ENCODE peak calls at places on chromosomes 4 and X, in seven cellular contexts. One of them, this sample, is unnamed.
A peak's percentile ranks its signal among the peaks of the same experiment; 100 is the strongest.

GRCh38 chr4:124329134-124329533 is 383.4 kb downstream of the ANKRD50 start:
- DNase-seq in psoas muscle: no peak
- DNase-seq in GM06990: no peak
- DNase-seq in mammary epithelial cell: no peak
- DNase-seq in heart left ventricle: no peak
- DNase-seq in A673: no peak
- DNase-seq in progenitor cell of endocrine pancreas: no peak
- DNase-seq in this sample: no peak

GRCh38 chr4:20618729-20619128 is 81.5 kb upstream of the PACRGL start:
- DNase-seq in psoas muscle: no peak
- DNase-seq in heart left ventricle: no peak
- DNase-seq in A673: no peak
- DNase-seq in progenitor cell of endocrine pancreas: no peak
- DNase-seq in mammary epithelial cell: no peak
- DNase-seq in GM06990: no peak
- DNase-seq in this sample: no peak

GRCh38 chr4:83889802-83890201 is 353.9 kb downstream of the GPAT3 start:
- DNase-seq in GM06990: no peak
- DNase-seq in psoas muscle: no peak
- DNase-seq in A673: no peak
- DNase-seq in mammary epithelial cell: peak; percentile 70
- DNase-seq in progenitor cell of endocrine pancreas: no peak
- DNase-seq in heart left ventricle: no peak
- DNase-seq in this sample: no peak

GRCh38 chr4:153275380-153276276 is 68.9 kb upstream of the MND1 start:
- DNase-seq in psoas muscle: no peak
- DNase-seq in A673: no peak
- DNase-seq in mammary epithelial cell: no peak
- DNase-seq in heart left ventricle: no peak
- DNase-seq in progenitor cell of endocrine pancreas: no peak
- DNase-seq in GM06990: no peak
- DNase-seq in this sample: no peak

GRCh38 chr4:95998311-95998710 is 158.4 kb downstream of the PDHA2 start:
- DNase-seq in psoas muscle: no peak
- DNase-seq in mammary epithelial cell: peak; percentile 47
- DNase-seq in A673: no peak
- DNase-seq in heart left ventricle: no peak
- DNase-seq in progenitor cell of endocrine pancreas: no peak
- DNase-seq in GM06990: no peak
- DNase-seq in this sample: no peak

GRCh38 chr4:90546114-90546513 is 418.9 kb downstream of the CCSER1 start:
- DNase-seq in psoas muscle: no peak
- DNase-seq in heart left ventricle: no peak
- DNase-seq in progenitor cell of endocrine pancreas: no peak
- DNase-seq in GM06990: no peak
- DNase-seq in mammary epithelial cell: peak; percentile 89
- DNase-seq in A673: no peak
- DNase-seq in this sample: no peak

GRCh38 chr4:54566608-54567007 is 91.1 kb upstream of the KIT start:
- DNase-seq in psoas muscle: no peak
- DNase-seq in progenitor cell of endocrine pancreas: no peak
- DNase-seq in GM06990: no peak
- DNase-seq in mammary epithelial cell: no peak
- DNase-seq in A673: no peak
- DNase-seq in heart left ventricle: no peak
- DNase-seq in this sample: peak; percentile 16

GRCh38 chrX:145041486-145041885 is 205.8 kb upstream of the SPANXN1 start:
- DNase-seq in heart left ventricle: no peak
- DNase-seq in GM06990: no peak
- DNase-seq in A673: no peak
- DNase-seq in mammary epithelial cell: no peak
- DNase-seq in psoas muscle: no peak
- DNase-seq in progenitor cell of endocrine pancreas: no peak
- DNase-seq in this sample: no peak

GRCh38 chr4:151099976-151100417 is 569 bp downstream of the RPS3A start:
- DNase-seq in heart left ventricle: no peak
- DNase-seq in GM06990: no peak
- DNase-seq in progenitor cell of endocrine pancreas: no peak
- DNase-seq in A673: no peak
- DNase-seq in psoas muscle: no peak
- DNase-seq in mammary epithelial cell: peak; percentile 26
- DNase-seq in this sample: no peak

DNA sequence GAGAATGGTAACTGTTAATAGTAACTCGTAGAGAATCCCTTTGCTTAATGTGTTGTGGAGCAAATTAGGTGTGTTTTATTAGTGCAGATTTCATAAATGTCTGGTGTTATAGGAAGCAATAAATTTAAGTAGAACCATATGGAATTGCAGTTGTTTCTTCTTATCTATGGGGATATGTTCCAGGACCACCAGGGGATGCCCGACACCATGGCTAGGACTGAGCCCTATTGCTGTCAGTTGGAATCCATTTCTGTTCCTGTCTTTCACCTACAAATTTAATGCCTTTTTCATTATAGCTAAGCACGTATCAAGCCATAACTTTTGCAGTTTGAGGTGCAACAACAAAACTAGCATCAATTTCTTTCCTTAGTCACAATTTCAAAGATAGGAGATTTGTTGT is 72.5 kb downstream of the DDIT4L start:
- DNase-seq in GM06990: no peak
- DNase-seq in psoas muscle: no peak
- DNase-seq in heart left ventricle: no peak
- DNase-seq in progenitor cell of endocrine pancreas: no peak
- DNase-seq in A673: peak; percentile 46
- DNase-seq in mammary epithelial cell: no peak
- DNase-seq in this sample: no peak
- TF ChIP-seq CTCF in GM06990: no peak
- TF ChIP-seq CTCF in psoas muscle: peak; percentile 47
- TF ChIP-seq CTCF in heart left ventricle: no peak
- TF ChIP-seq CTCF in progenitor cell of endocrine pancreas: no peak
- TF ChIP-seq CTCF in A673: peak; percentile 52
- TF ChIP-seq CTCF in mammary epithelial cell: no peak
- TF ChIP-seq CTCF in this sample: no peak

DNA sequence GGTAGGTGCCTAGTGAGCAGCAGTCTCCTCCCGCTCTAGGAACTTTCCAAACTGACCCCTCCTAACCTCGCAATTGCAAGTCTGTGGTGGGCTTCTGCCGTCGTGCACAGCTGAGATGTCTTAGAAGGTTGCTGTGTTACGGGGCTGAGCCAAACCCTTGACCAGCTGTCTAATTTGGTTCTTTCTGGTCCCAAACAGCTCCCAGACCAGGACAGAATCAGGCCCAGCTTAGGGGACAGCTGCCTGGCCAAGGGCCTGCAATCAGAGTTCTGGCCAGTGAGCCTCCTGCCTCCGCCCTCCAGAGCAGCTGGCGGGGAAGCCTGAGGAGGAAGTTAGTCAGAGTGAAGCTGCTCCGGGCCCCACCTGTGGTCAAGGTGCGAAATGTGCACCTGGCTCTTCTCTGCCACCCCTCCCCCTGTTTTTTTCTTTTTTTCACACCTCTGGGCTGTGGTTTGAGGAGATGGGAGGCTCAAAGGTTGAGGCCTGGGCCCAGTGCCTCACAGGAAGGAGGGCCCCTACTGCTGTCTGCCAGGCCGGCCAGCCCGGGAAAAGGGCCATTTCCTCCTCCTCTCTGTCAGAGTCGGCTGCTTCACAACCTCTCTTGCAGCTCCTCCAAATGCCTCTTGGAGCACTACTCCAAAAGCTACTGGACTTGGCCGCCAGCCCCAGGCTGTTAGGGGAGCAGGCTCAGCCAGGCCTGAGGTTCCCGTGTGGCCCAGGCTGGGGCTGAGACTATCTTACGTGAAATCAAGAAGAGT is 4.2 kb upstream of the CXCR3 start:
- DNase-seq in progenitor cell of endocrine pancreas: no peak
- DNase-seq in psoas muscle: peak; percentile 89
- DNase-seq in heart left ventricle: peak; percentile 85
- DNase-seq in GM06990: peak; percentile 82
- DNase-seq in mammary epithelial cell: peak; percentile 65
- DNase-seq in A673: peak; percentile 5
- DNase-seq in this sample: peak; percentile 88
- TF ChIP-seq CTCF in progenitor cell of endocrine pancreas: no peak
- TF ChIP-seq CTCF in psoas muscle: peak; percentile 29
- TF ChIP-seq CTCF in heart left ventricle: no peak
- TF ChIP-seq CTCF in GM06990: peak; percentile 18
- TF ChIP-seq CTCF in mammary epithelial cell: no peak
- TF ChIP-seq CTCF in A673: no peak
- TF ChIP-seq CTCF in this sample: no peak

DNA sequence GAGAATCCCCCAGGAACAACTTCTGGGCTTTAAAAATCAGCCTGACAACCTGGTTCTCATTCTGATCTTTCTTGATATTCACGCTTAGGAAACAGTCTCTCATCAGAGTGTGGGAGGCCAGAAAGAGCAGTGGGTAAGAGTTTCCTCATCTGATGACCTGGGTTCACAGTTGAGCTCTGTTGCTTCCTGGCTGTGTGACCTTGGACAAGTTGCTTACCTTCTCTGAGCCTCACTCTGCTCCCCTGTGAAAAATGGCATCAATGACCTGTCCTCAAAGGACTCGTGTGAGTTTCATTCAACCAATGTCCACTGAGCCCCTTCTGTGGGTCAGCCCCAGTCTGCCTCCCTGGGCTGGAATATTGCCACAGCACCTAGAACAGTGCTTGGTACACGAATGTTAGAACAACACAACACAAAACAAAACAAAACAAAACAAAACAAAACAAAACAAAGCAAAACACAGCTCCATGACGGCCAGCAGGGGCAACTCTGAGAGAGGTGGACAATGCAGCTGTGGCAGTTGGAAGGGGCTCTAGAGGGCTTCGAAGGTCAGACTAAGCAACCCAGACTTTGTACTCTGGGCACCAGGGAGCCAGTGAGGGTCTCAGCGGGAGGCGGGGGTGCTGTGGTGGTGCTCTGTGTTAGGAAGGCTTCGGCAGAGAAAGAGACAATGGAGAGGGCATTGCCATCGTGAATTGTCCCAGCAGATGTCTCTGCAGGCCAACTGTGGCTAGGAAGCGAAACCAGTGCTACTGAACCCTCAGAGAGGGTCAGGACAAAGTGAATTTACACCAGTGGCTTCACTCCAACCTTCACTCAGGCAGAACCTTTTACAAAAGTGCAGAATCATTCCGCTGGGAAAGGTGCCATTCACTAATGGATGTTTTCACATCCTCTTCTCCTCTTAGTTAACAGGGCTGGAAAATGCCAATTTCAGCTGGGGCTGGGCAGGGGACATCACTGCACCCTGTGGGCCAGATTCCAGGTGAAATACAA is 14.3 kb upstream of the C4orf50 start:
- DNase-seq in mammary epithelial cell: no peak
- DNase-seq in A673: no peak
- DNase-seq in progenitor cell of endocrine pancreas: no peak
- DNase-seq in GM06990: no peak
- DNase-seq in heart left ventricle: no peak
- DNase-seq in psoas muscle: no peak
- DNase-seq in this sample: no peak
- TF ChIP-seq CTCF in mammary epithelial cell: no peak
- TF ChIP-seq CTCF in A673: no peak
- TF ChIP-seq CTCF in progenitor cell of endocrine pancreas: no peak
- TF ChIP-seq CTCF in GM06990: no peak
- TF ChIP-seq CTCF in heart left ventricle: no peak
- TF ChIP-seq CTCF in psoas muscle: no peak
- TF ChIP-seq CTCF in this sample: no peak

GRCh38 chr4:76947369-76947768 is 2.2 kb upstream of the SEPTIN11 start:
- DNase-seq in A673: no peak
- DNase-seq in psoas muscle: no peak
- DNase-seq in progenitor cell of endocrine pancreas: no peak
- DNase-seq in heart left ventricle: no peak
- DNase-seq in mammary epithelial cell: no peak
- DNase-seq in GM06990: no peak
- DNase-seq in this sample: no peak

GRCh38 chr4:76949293-76950051 is at the start of gene SEPTIN11:
- DNase-seq in mammary epithelial cell: peak; percentile 92
- DNase-seq in GM06990: peak; percentile 94
- DNase-seq in psoas muscle: peak; percentile 96
- DNase-seq in A673: peak; percentile 92
- DNase-seq in progenitor cell of endocrine pancreas: peak; percentile 91
- DNase-seq in heart left ventricle: peak; percentile 97
- DNase-seq in this sample: peak; percentile 91

GRCh38 chr4:76950846-76951321 is 1.3 kb downstream of the SEPTIN11 start:
- DNase-seq in mammary epithelial cell: peak; percentile 71
- DNase-seq in psoas muscle: no peak
- DNase-seq in A673: peak; percentile 55
- DNase-seq in progenitor cell of endocrine pancreas: no peak
- DNase-seq in heart left ventricle: peak; percentile 34
- DNase-seq in GM06990: peak; percentile 38
- DNase-seq in this sample: peak; percentile 34

GRCh38 chr4:76950052-76950845 is 697 bp downstream of the SEPTIN11 start:
- DNase-seq in psoas muscle: peak; percentile 70
- DNase-seq in progenitor cell of endocrine pancreas: peak; percentile 38
- DNase-seq in mammary epithelial cell: peak; percentile 57
- DNase-seq in GM06990: peak; percentile 67
- DNase-seq in heart left ventricle: peak; percentile 54
- DNase-seq in A673: peak; percentile 24
- DNase-seq in this sample: peak; percentile 74

DNA sequence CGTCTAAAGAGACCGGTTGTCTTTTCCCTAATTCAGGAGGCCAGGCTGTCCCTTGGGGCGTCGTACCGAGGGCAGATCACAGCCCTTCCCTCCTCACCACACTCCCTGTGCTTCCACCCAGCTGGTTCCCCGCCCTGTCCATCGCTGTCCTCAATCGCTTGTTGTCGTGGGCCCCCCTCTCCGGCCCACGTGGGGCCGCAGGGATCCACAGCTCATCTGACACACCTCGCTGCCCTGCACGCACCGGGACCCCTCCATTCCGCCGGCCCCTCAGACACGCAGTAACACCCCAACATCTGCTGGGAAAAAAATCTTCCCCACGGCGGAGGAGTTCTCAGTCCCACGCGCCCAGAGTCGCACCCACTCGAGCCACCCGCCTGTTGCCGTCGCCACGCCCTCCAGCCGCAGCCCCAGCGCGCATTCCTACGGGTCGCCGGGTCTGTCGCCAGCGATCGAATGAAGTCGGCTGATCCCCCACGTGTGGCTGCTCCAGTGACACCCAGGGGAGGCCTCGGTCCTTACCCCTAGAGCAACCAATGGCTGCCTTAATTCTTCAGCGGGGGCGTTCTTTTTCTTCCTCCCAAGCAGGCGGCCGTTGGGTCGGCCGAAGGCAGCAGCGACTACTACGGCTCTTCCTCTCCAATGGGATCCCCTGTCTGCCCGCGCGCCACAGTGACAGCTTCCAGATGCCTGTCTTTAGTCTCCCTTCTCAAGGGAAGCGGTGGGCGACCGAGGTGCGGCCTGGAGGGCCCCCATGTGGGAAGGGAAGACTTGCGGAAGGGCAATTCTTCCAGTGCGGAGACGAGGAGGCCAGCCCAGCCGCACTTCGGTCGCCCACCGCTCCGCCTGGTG is 885 bp upstream of the SEPTIN11 start:
- DNase-seq in progenitor cell of endocrine pancreas: peak; percentile 56
- DNase-seq in GM06990: peak; percentile 84
- DNase-seq in heart left ventricle: peak; percentile 84
- DNase-seq in A673: peak; percentile 83
- DNase-seq in mammary epithelial cell: peak; percentile 73
- DNase-seq in psoas muscle: peak; percentile 89
- DNase-seq in this sample: peak; percentile 83
- TF ChIP-seq CTCF in progenitor cell of endocrine pancreas: no peak
- TF ChIP-seq CTCF in GM06990: peak; percentile 8
- TF ChIP-seq CTCF in heart left ventricle: peak; percentile 19
- TF ChIP-seq CTCF in A673: no peak
- TF ChIP-seq CTCF in mammary epithelial cell: no peak
- TF ChIP-seq CTCF in psoas muscle: no peak
- TF ChIP-seq CTCF in this sample: no peak

This sample was measured in activated CD8-positive, alpha-beta T cell treated with anti-CD3 and anti-CD28 coated beads for 36 hours.